ENCODE peak calls at places on chromosomes 13 and 19, in ten cellular contexts. One of them, this sample, is unnamed.
A peak's percentile ranks its signal among the peaks of the same experiment; 100 is the strongest.

GRCh38 chr13:40665754-40666057 is 735 bp downstream of the FOXO1 start:
- DNase-seq in adrenal gland: no peak
- DNase-seq in cardiac muscle cell: no peak
- DNase-seq in aorta: no peak
- DNase-seq in heart left ventricle: no peak
- DNase-seq in HAP-1: no peak
- DNase-seq in thyroid gland: no peak
- DNase-seq in ascending aorta: no peak
- DNase-seq in CD8-positive, alpha-beta T cell: peak; percentile 72
- DNase-seq in CD8-positive, alpha-beta memory T cell: peak; percentile 24
- DNase-seq in this sample: no peak

GRCh38 chr19:18392936-18393335 is 4.5 kb downstream of the LRRC25 start:
- DNase-seq in adrenal gland: no peak
- DNase-seq in cardiac muscle cell: no peak
- DNase-seq in aorta: no peak
- DNase-seq in heart left ventricle: no peak
- DNase-seq in HAP-1: no peak
- DNase-seq in thyroid gland: no peak
- DNase-seq in ascending aorta: no peak
- DNase-seq in CD8-positive, alpha-beta T cell: no peak
- DNase-seq in CD8-positive, alpha-beta memory T cell: no peak
- DNase-seq in this sample: no peak

GRCh38 chr13:35389535-35389934 is 87.0 kb downstream of the MAB21L1 start:
- DNase-seq in adrenal gland: no peak
- DNase-seq in cardiac muscle cell: no peak
- DNase-seq in aorta: no peak
- DNase-seq in heart left ventricle: no peak
- DNase-seq in HAP-1: peak; percentile 76
- DNase-seq in thyroid gland: no peak
- DNase-seq in ascending aorta: no peak
- DNase-seq in CD8-positive, alpha-beta T cell: no peak
- DNase-seq in CD8-positive, alpha-beta memory T cell: no peak
- DNase-seq in this sample: no peak

GRCh38 chr13:28415994-28416411 is 78.9 kb downstream of the FLT1 start:
- DNase-seq in adrenal gland: no peak
- DNase-seq in cardiac muscle cell: no peak
- DNase-seq in aorta: no peak
- DNase-seq in heart left ventricle: no peak
- DNase-seq in HAP-1: no peak
- DNase-seq in thyroid gland: no peak
- DNase-seq in ascending aorta: no peak
- DNase-seq in CD8-positive, alpha-beta T cell: no peak
- DNase-seq in CD8-positive, alpha-beta memory T cell: no peak
- DNase-seq in this sample: no peak

GRCh38 chr13:41457589-41458186 is 338 bp downstream of the RGCC start:
- DNase-seq in adrenal gland: no peak
- DNase-seq in cardiac muscle cell: no peak
- DNase-seq in aorta: no peak
- DNase-seq in heart left ventricle: peak; percentile 65
- DNase-seq in HAP-1: no peak
- DNase-seq in thyroid gland: no peak
- DNase-seq in ascending aorta: no peak
- DNase-seq in CD8-positive, alpha-beta T cell: peak; percentile 71
- DNase-seq in CD8-positive, alpha-beta memory T cell: peak; percentile 29
- DNase-seq in this sample: no peak

GRCh38 chr13:111485491-111486250 is 165.2 kb downstream of the TEX29 start:
- DNase-seq in adrenal gland: no peak
- DNase-seq in cardiac muscle cell: no peak
- DNase-seq in aorta: peak; percentile 38
- DNase-seq in heart left ventricle: no peak
- DNase-seq in HAP-1: no peak
- DNase-seq in thyroid gland: no peak
- DNase-seq in ascending aorta: no peak
- DNase-seq in CD8-positive, alpha-beta T cell: no peak
- DNase-seq in CD8-positive, alpha-beta memory T cell: no peak
- DNase-seq in this sample: no peak

GRCh38 chr13:31733066-31733465 is 6.3 kb upstream of the RXFP2 start:
- DNase-seq in adrenal gland: no peak
- DNase-seq in cardiac muscle cell: no peak
- DNase-seq in aorta: no peak
- DNase-seq in heart left ventricle: no peak
- DNase-seq in HAP-1: no peak
- DNase-seq in thyroid gland: no peak
- DNase-seq in ascending aorta: no peak
- DNase-seq in CD8-positive, alpha-beta T cell: no peak
- DNase-seq in CD8-positive, alpha-beta memory T cell: no peak
- DNase-seq in this sample: no peak

GRCh38 chr13:37369618-37370017 is 228.9 kb downstream of the POSTN start:
- DNase-seq in adrenal gland: no peak
- DNase-seq in cardiac muscle cell: no peak
- DNase-seq in aorta: no peak
- DNase-seq in heart left ventricle: no peak
- DNase-seq in HAP-1: no peak
- DNase-seq in thyroid gland: no peak
- DNase-seq in ascending aorta: no peak
- DNase-seq in CD8-positive, alpha-beta T cell: no peak
- DNase-seq in CD8-positive, alpha-beta memory T cell: no peak
- DNase-seq in this sample: no peak

GRCh38 chr19:41302624-41303351 is 7.2 kb upstream of the CCDC97 start:
- DNase-seq in adrenal gland: no peak
- DNase-seq in cardiac muscle cell: no peak
- DNase-seq in aorta: peak; percentile 77
- DNase-seq in heart left ventricle: no peak
- DNase-seq in HAP-1: no peak
- DNase-seq in thyroid gland: no peak
- DNase-seq in ascending aorta: no peak
- DNase-seq in CD8-positive, alpha-beta T cell: peak; percentile 82
- DNase-seq in CD8-positive, alpha-beta memory T cell: peak; percentile 78
- DNase-seq in this sample: no peak

GRCh38 chr19:8569066-8569761 is 8.0 kb downstream of the MYO1F start:
- DNase-seq in adrenal gland: peak; percentile 63
- DNase-seq in cardiac muscle cell: no peak
- DNase-seq in aorta: no peak
- DNase-seq in heart left ventricle: peak; percentile 70
- DNase-seq in HAP-1: no peak
- DNase-seq in thyroid gland: peak; percentile 11
- DNase-seq in ascending aorta: peak; percentile 41
- DNase-seq in CD8-positive, alpha-beta T cell: peak; percentile 86
- DNase-seq in CD8-positive, alpha-beta memory T cell: peak; percentile 62
- DNase-seq in this sample: no peak

DNA sequence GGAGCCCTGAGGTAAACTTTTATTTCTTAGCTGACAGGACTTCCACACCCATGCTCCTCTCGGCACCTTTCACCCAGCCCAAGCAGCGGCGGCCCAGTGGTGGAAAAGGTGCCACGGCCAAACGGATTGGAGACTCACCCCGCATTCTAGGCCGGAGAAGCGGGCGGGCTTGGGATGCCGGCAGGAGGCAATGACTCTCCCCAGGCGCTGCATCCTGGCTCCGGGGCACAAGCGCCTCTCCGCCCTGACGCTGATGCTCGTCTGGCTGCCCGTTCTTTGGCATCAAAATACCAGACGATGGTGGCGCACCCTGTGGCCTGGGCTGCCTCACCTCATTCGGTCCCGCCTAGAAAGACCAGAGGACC is 6.7 kb upstream of the ZNF606 start:
- DNase-seq in adrenal gland: no peak
- DNase-seq in cardiac muscle cell: no peak
- DNase-seq in aorta: no peak
- DNase-seq in heart left ventricle: peak; percentile 73
- DNase-seq in HAP-1: no peak
- DNase-seq in thyroid gland: no peak
- DNase-seq in ascending aorta: no peak
- DNase-seq in CD8-positive, alpha-beta T cell: no peak
- DNase-seq in CD8-positive, alpha-beta memory T cell: no peak
- DNase-seq in this sample: no peak
- H3K9me3 ChIP-seq in adrenal gland: no peaks in the 10 kb centered on the region
- H3K9me3 ChIP-seq in cardiac muscle cell: no peaks in the 10 kb centered on the region
- H3K9me3 ChIP-seq in aorta: peaks cover 25% of the 10 kb centered on the region
- H3K9me3 ChIP-seq in heart left ventricle: no peaks in the 10 kb centered on the region
- H3K9me3 ChIP-seq in HAP-1: no peaks in the 10 kb centered on the region
- H3K9me3 ChIP-seq in thyroid gland: no peaks in the 10 kb centered on the region
- H3K9me3 ChIP-seq in ascending aorta: peaks cover 89% of the 10 kb centered on the region
- H3K9me3 ChIP-seq in CD8-positive, alpha-beta T cell: peaks cover 24% of the 10 kb centered on the region
- H3K9me3 ChIP-seq in CD8-positive, alpha-beta memory T cell: peaks cover 59% of the 10 kb centered on the region
- H3K9me3 ChIP-seq in this sample: peaks cover 4% of the 10 kb centered on the region

GRCh38 chr19:35449347-35450043 is 1.4 kb downstream of the FFAR2 start:
- DNase-seq in adrenal gland: no peak
- DNase-seq in cardiac muscle cell: no peak
- DNase-seq in aorta: peak; percentile 77
- DNase-seq in heart left ventricle: no peak
- DNase-seq in HAP-1: no peak
- DNase-seq in thyroid gland: no peak
- DNase-seq in ascending aorta: no peak
- DNase-seq in CD8-positive, alpha-beta T cell: no peak
- DNase-seq in CD8-positive, alpha-beta memory T cell: no peak
- DNase-seq in this sample: no peak

GRCh38 chr19:35451278-35452096 is 3.4 kb downstream of the FFAR2 start:
- DNase-seq in adrenal gland: no peak
- DNase-seq in cardiac muscle cell: no peak
- DNase-seq in aorta: peak; percentile 11
- DNase-seq in heart left ventricle: no peak
- DNase-seq in HAP-1: no peak
- DNase-seq in thyroid gland: no peak
- DNase-seq in ascending aorta: no peak
- DNase-seq in CD8-positive, alpha-beta T cell: no peak
- DNase-seq in CD8-positive, alpha-beta memory T cell: no peak
- DNase-seq in this sample: no peak

GRCh38 chr19:35444735-35445134 is 3.3 kb upstream of the FFAR2 start:
- DNase-seq in adrenal gland: no peak
- DNase-seq in cardiac muscle cell: no peak
- DNase-seq in aorta: peak; percentile 35
- DNase-seq in heart left ventricle: no peak
- DNase-seq in HAP-1: no peak
- DNase-seq in thyroid gland: no peak
- DNase-seq in ascending aorta: no peak
- DNase-seq in CD8-positive, alpha-beta T cell: no peak
- DNase-seq in CD8-positive, alpha-beta memory T cell: no peak
- DNase-seq in this sample: no peak

GRCh38 chr19:35446194-35446593 is 1.9 kb upstream of the FFAR2 start:
- DNase-seq in adrenal gland: no peak
- DNase-seq in cardiac muscle cell: no peak
- DNase-seq in aorta: peak; percentile 60
- DNase-seq in heart left ventricle: no peak
- DNase-seq in HAP-1: no peak
- DNase-seq in thyroid gland: no peak
- DNase-seq in ascending aorta: no peak
- DNase-seq in CD8-positive, alpha-beta T cell: no peak
- DNase-seq in CD8-positive, alpha-beta memory T cell: peak; percentile 20
- DNase-seq in this sample: no peak

DNA sequence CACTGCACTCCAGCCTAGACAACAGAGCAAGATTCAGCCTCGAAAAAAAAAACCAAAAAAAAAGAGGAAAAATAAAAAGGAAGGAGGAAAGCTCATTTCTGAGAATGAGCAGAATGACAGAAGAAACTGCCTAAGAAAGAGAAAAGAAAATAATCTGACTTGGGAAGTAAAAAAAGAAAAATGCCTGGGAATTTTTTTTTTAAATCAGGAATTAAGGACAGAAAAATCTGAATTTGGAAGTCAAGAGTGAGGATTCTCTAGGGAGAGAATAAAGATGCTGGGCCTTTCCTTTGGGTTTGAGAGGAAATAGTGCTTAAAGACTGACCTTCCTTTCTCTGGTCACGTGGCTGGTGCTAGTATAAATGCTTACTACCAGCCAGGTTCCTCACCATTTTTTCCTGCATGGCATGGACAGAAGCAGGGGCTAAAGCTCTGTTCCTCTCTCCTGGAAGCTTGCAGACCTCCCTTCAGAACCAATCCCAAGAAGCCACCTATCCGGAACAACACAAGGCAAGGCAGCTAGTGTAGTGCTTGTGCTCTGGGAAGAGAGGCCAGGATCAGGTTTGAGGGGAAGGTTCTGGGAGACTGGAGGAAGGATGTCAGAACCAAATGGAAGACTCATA is at the start of gene FFAR2:
- DNase-seq in adrenal gland: no peak
- DNase-seq in cardiac muscle cell: no peak
- DNase-seq in aorta: no peak
- DNase-seq in heart left ventricle: no peak
- DNase-seq in HAP-1: no peak
- DNase-seq in thyroid gland: no peak
- DNase-seq in ascending aorta: no peak
- DNase-seq in CD8-positive, alpha-beta T cell: no peak
- DNase-seq in CD8-positive, alpha-beta memory T cell: no peak
- DNase-seq in this sample: no peak
- H3K4me3 ChIP-seq in adrenal gland: no peak within 1 kb of the TSS
- H3K4me3 ChIP-seq in cardiac muscle cell: no peak within 1 kb of the TSS
- H3K4me3 ChIP-seq in aorta: no peak within 1 kb of the TSS
- H3K4me3 ChIP-seq in heart left ventricle: no peak within 1 kb of the TSS
- H3K4me3 ChIP-seq in HAP-1: no peak within 1 kb of the TSS
- H3K4me3 ChIP-seq in thyroid gland: no peak within 1 kb of the TSS
- H3K4me3 ChIP-seq in ascending aorta: no peak within 1 kb of the TSS
- H3K4me3 ChIP-seq in CD8-positive, alpha-beta T cell: no peak within 1 kb of the TSS
- H3K4me3 ChIP-seq in CD8-positive, alpha-beta memory T cell: no peak within 1 kb of the TSS
- H3K4me3 ChIP-seq in this sample: no peak within 1 kb of the TSS

DNA sequence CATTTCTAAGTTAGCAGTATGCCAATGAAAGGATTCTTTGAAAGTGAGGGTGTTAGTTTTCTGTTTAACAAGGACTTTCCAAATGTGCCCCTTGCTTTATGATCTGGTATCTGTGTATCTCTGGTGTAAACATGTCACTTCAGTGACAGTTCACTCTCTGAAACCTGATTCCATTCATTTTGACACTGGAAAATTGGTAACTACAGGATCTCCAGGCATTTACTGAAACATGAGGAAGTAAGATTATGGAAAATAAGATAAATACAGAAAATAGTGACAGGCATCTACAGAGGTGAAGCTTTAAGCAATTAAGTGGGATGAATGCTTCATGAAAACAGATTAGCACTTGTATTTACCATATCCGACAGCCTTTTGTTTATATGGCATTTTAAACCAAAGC is 101.6 kb upstream of the MYO16 start:
- DNase-seq in adrenal gland: no peak
- DNase-seq in cardiac muscle cell: no peak
- DNase-seq in aorta: no peak
- DNase-seq in heart left ventricle: no peak
- DNase-seq in HAP-1: no peak
- DNase-seq in thyroid gland: no peak
- DNase-seq in ascending aorta: no peak
- DNase-seq in CD8-positive, alpha-beta T cell: no peak
- DNase-seq in CD8-positive, alpha-beta memory T cell: no peak
- DNase-seq in this sample: no peak
- H3K4me1 ChIP-seq in adrenal gland: no peaks in the 10 kb centered on the region
- H3K4me1 ChIP-seq in cardiac muscle cell: peaks cover 3% of the 10 kb centered on the region
- H3K4me1 ChIP-seq in aorta: no peaks in the 10 kb centered on the region
- H3K4me1 ChIP-seq in heart left ventricle: no peaks in the 10 kb centered on the region
- H3K4me1 ChIP-seq in HAP-1: no peaks in the 10 kb centered on the region
- H3K4me1 ChIP-seq in thyroid gland: no peaks in the 10 kb centered on the region
- H3K4me1 ChIP-seq in ascending aorta: no peaks in the 10 kb centered on the region
- H3K4me1 ChIP-seq in CD8-positive, alpha-beta T cell: no peaks in the 10 kb centered on the region
- H3K4me1 ChIP-seq in CD8-positive, alpha-beta memory T cell: no peaks in the 10 kb centered on the region
- H3K4me1 ChIP-seq in this sample: no peaks in the 10 kb centered on the region

DNA sequence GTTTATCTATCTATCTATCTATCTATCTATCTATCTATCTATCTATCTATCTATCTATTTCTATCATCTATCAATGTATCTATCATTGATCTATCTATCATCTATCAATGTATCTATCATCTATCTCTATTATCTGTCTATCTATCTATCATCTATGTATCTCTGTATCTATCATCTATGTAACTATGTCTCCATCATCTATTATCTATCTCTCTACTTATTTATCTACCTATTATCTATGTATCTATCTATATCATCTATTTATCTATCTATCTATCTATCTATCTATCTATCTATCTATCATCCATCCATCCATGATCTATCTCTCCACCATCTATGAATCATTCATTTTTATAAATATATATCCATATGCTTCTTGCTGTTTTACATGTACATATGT is 15.8 kb downstream of the CYP4F3 start:
- DNase-seq in adrenal gland: no peak
- DNase-seq in cardiac muscle cell: no peak
- DNase-seq in aorta: no peak
- DNase-seq in heart left ventricle: no peak
- DNase-seq in HAP-1: no peak
- DNase-seq in thyroid gland: no peak
- DNase-seq in ascending aorta: no peak
- DNase-seq in CD8-positive, alpha-beta T cell: no peak
- DNase-seq in CD8-positive, alpha-beta memory T cell: no peak
- DNase-seq in this sample: no peak
- H3K9me3 ChIP-seq in adrenal gland: no peaks in the 10 kb centered on the region
- H3K9me3 ChIP-seq in cardiac muscle cell: no peaks in the 10 kb centered on the region
- H3K9me3 ChIP-seq in aorta: peaks cover 1% of the 10 kb centered on the region
- H3K9me3 ChIP-seq in heart left ventricle: no peaks in the 10 kb centered on the region
- H3K9me3 ChIP-seq in HAP-1: no peaks in the 10 kb centered on the region
- H3K9me3 ChIP-seq in thyroid gland: no peaks in the 10 kb centered on the region
- H3K9me3 ChIP-seq in ascending aorta: no peaks in the 10 kb centered on the region
- H3K9me3 ChIP-seq in CD8-positive, alpha-beta T cell: no peaks in the 10 kb centered on the region
- H3K9me3 ChIP-seq in CD8-positive, alpha-beta memory T cell: no peaks in the 10 kb centered on the region
- H3K9me3 ChIP-seq in this sample: peaks cover 2% of the 10 kb centered on the region

This sample was measured in iPS DF 6.9.